ENCODE peak calls at places on chromosome 1, in eight cellular contexts. I is transverse colon, F is HL-60, M is SK-N-SH, V is sigmoid colon, Y is esophagus muscularis mucosa, E is H1, X is GM12892. S is an unnamed sample.

GRCh38 chr1:98761238-98761637 is 99.7 kb downstream of the SNX7 start:
- DNase-seq in I (no peak), F (peak; percentile 16), M (no peak), V (no peak), Y (no peak), E (no peak), X (no peak), S (no peak)

GRCh38 chr1:207801819-207802218 is 50.0 kb downstream of the CD46 start:
- DNase-seq in I (no peak), F (no peak), M (no peak), V (no peak), Y (peak; percentile 81), E (no peak), X (no peak), S (no peak)

GRCh38 chr1:1176931-1177330 is 3.3 kb downstream of the TTLL10 start:
- DNase-seq in I (no peak), F (no peak), M (no peak), V (no peak), Y (no peak), E (no peak), X (no peak), S (no peak)

GRCh38 chr1:100358210-100358609 is 5.9 kb downstream of the CDC14A start:
- DNase-seq in I (no peak), F (no peak), M (peak; percentile 39), V (no peak), Y (no peak), E (no peak), X (no peak), S (no peak)

GRCh38 chr1:43123031-43123430 is 49.1 kb downstream of the EBNA1BP2 start:
- DNase-seq in I (no peak), F (no peak), M (no peak), V (no peak), Y (no peak), E (no peak), X (no peak), S (no peak)

GRCh38 chr1:176560681-176561080 is 97.7 kb downstream of the PAPPA2 start:
- DNase-seq in I (no peak), F (no peak), M (no peak), V (no peak), Y (peak; percentile 83), E (no peak), X (no peak), S (no peak)

GRCh38 chr1:176517484-176517883 is 54.5 kb downstream of the PAPPA2 start:
- DNase-seq in I (no peak), F (no peak), M (peak; percentile 2), V (no peak), Y (no peak), E (no peak), X (no peak), S (no peak)

GRCh38 chr1:8370928-8371327 is 53.0 kb downstream of the SLC45A1 start:
- DNase-seq in I (no peak), F (no peak), M (no peak), V (peak; percentile 88), Y (no peak), E (no peak), X (no peak), S (no peak)

GRCh38 chr1:100482167-100482566 is 55.8 kb upstream of the GPR88 start:
- DNase-seq in I (no peak), F (no peak), M (no peak), V (no peak), Y (no peak), E (no peak), X (no peak), S (no peak)

GRCh38 chr1:188599313-188599712 is 1770.6 kb downstream of the PLA2G4A start:
- DNase-seq in I (no peak), F (no peak), M (no peak), V (no peak), Y (no peak), E (no peak), X (no peak), S (no peak)

DNA sequence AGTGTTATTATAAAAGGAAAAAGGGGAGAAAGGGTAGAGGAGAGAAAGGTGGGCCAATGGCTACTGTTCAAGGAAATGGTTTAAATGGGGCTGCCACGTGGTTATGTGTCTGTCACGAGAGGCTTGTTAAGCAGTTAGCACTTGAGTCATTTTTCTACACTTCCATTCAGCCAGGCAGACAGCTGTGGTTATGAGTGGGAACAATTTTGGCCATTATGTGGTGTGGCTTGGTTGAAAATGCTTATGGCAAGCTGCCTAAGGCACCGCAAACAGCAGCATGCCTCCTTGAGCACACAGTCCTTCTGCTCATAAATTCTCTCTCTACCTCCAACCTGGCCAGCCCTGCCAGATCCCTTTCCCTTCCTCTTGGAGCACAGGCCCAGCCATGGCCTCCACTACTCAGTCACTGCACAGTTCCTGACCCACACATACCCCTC is 3.2 kb upstream of the SRM start:
- DNase-seq in I (no peak), F (peak; percentile 68), M (no peak), V (peak; percentile 40), Y (no peak), E (no peak), X (no peak), S (peak; percentile 43)
- TF ChIP-seq POLR2AphosphoS5 in I (no peak), F (peak; percentile 31), M (no peak), V (no peak), Y (no peak), E (no peak), X (peak; percentile 59), S (no peak)

DNA sequence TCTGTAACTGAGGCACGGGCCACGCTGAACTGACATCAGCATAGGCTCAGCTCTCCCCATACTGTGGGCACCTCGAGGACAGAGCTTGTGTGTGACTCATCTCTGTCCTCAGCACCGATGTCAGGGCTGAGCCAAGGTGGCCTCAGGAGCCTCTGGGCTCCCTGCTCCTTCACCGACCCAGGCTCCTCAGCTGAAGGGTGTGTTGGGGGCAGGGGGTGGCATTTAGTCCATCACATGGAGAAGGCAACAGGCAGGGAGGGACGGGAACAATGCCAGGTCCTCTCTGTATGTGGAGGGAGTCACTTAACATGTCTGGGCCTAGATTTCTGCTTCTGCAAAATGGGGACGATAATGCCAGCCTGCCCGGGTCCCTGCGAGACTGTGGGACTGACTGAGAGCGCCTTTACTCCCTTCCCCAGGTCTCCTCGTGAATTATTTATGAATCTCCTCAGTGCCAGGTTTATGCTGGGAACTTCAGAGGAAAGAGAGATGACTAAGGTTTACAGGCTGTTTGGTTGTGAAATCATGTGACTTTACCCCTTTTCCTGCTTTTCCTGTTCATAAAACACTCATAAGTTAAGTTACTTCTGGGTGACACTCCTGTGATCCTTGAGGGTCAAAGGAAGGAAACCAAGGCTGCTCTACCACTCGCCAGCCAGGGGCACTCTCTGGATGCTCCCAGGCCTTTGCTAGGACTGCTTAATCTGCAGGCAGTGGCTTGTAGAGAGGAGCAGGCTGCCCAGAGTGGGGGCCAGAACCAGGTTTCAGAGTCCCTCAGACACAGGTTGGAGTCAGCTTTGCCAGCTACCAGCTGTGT is 16.2 kb downstream of the TTC39A start:
- DNase-seq in I (peak; percentile 35), F (no peak), M (no peak), V (no peak), Y (no peak), E (no peak), X (no peak), S (no peak)
- TF ChIP-seq POLR2AphosphoS5 in I (no peak), F (no peak), M (no peak), V (no peak), Y (no peak), E (no peak), X (no peak), S (no peak)

GRCh38 chr1:224429616-224430015 is 5.0 kb downstream of the WDR26 start:
- DNase-seq in I (no peak), F (no peak), M (no peak), V (no peak), Y (no peak), E (no peak), X (no peak), S (no peak)

GRCh38 chr1:224432141-224432540 is 2.5 kb downstream of the WDR26 start:
- DNase-seq in I (no peak), F (no peak), M (no peak), V (no peak), Y (no peak), E (no peak), X (no peak), S (no peak)

GRCh38 chr1:224432672-224433040 is 1.9 kb downstream of the WDR26 start:
- DNase-seq in I (no peak), F (no peak), M (peak; percentile 31), V (no peak), Y (no peak), E (no peak), X (no peak), S (no peak)

GRCh38 chr1:224431726-224432125 is 2.9 kb downstream of the WDR26 start:
- DNase-seq in I (no peak), F (no peak), M (no peak), V (no peak), Y (no peak), E (no peak), X (no peak), S (no peak)

DNA sequence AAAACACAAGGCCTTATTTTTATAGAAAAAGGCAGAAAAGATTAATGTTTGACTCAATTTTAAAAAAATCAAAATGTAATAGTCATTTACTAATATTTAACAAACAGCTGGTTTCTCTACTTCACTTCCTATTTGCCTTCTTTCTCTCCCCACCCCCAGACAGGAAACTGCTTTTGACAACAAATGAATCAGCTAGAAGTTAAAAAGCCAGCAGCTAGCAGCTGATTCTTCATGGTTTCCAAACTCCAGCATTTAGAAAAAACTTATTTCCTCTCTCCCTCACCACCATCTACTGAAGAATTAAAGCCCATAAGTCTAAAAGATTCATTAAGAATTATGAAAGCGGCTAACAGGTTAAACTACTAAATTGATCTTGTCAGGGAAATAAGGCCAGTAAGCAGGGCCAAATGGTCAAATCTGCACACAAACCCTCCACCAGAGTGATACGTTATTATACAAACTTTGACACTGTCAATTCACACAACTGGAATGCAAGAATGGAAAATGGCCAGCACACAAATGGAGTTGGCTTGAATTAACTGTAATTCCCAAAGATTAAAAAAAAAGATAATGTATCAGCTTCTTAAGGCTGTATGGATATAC is 4.0 kb downstream of the WDR26 start:
- DNase-seq in I (no peak), F (peak; percentile 72), M (no peak), V (no peak), Y (no peak), E (no peak), X (peak; percentile 25), S (no peak)
- TF ChIP-seq POLR2AphosphoS5 in I (no peak), F (no peak), M (peak; percentile 21), V (no peak), Y (no peak), E (no peak), X (no peak), S (no peak)

DNA sequence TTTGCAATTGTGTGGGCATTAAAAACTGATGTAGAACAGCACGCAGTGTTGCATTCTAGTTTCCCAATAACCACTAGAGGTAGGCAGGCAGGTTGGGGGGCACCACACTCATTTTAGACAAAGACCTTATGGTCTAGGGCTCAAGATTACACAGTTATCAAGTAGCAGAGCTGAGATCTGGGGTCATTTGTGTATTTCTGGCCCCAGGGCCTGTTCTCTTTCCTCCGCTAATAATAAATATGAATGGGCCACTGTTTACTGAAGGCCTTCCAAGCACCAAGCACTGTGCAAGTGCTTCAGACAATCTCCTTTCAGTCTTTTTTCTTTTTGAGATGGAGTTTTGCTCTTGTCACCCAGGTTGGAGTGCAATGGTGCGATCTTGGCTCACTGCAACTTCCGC is 23.9 kb downstream of the LDLRAD2 start:
- DNase-seq in I (no peak), F (no peak), M (no peak), V (no peak), Y (no peak), E (no peak), X (no peak), S (no peak)
- TF ChIP-seq POLR2AphosphoS5 in I (no peak), F (no peak), M (no peak), V (no peak), Y (no peak), E (no peak), X (no peak), S (no peak)

S was measured in suprapubic skin.